ENCODE peak calls at places on chromosomes 4 and X, in ten cellular contexts. E is fibroblast of pulmonary artery, U is psoas muscle, W is GM12865, A is astrocyte of the spinal cord, P is heart right ventricle, G is fibroblast of mammary gland, K is kidney, V is cardiac fibroblast, S is AG04450. R is an unnamed sample.
A peak's percentile ranks its signal among the peaks of the same experiment; 100 is the strongest.

GRCh38 chr4:79852305-79852730 is 220.7 kb downstream of the ANTXR2 start:
- DNase-seq in E (peak; percentile 81), U (peak; percentile 47), W (no peak), A (peak; percentile 78), P (peak; percentile 18), G (peak; percentile 36), K (peak; percentile 57), V (peak; percentile 60), S (peak; percentile 54), R (no peak)

GRCh38 chrX:17689971-17690409 is 47.3 kb upstream of the SCML1 start:
- DNase-seq in E (peak; percentile 72), U (no peak), W (peak; percentile 49), A (peak; percentile 77), P (no peak), G (peak; percentile 73), K (no peak), V (peak; percentile 71), S (peak; percentile 23), R (peak; percentile 60)

GRCh38 chrX:114717921-114718320 is 134.0 kb downstream of the HTR2C start:
- DNase-seq in E (no peak), U (no peak), W (no peak), A (no peak), P (no peak), G (no peak), K (no peak), V (no peak), S (no peak), R (no peak)

GRCh38 chr4:22179124-22179874 is 230.7 kb upstream of the KCNIP4 start:
- DNase-seq in E (peak; percentile 90), U (no peak), W (no peak), A (peak; percentile 93), P (no peak), G (peak; percentile 97), K (no peak), V (peak; percentile 68), S (peak; percentile 20), R (peak; percentile 89)

GRCh38 chr4:105683038-105683437 is 25.5 kb downstream of the INTS12 start:
- DNase-seq in E (no peak), U (no peak), W (no peak), A (no peak), P (no peak), G (no peak), K (no peak), V (no peak), S (no peak), R (no peak)

GRCh38 chrX:19129694-19130093 is 7.4 kb upstream of the ADGRG2 start:
- DNase-seq in E (no peak), U (no peak), W (no peak), A (no peak), P (no peak), G (no peak), K (no peak), V (no peak), S (no peak), R (no peak)

GRCh38 chr4:14254252-14254651 is 626.7 kb upstream of the BOD1L1 start:
- DNase-seq in E (peak; percentile 46), U (peak; percentile 32), W (peak; percentile 18), A (peak; percentile 17), P (peak; percentile 6), G (peak; percentile 53), K (peak; percentile 33), V (peak; percentile 59), S (no peak), R (peak; percentile 4)

GRCh38 chrX:27815209-27815608 is 7.4 kb downstream of the MAGEB10 start:
- DNase-seq in E (peak; percentile 26), U (no peak), W (no peak), A (peak; percentile 50), P (no peak), G (peak; percentile 1), K (no peak), V (peak; percentile 48), S (peak; percentile 4), R (peak; percentile 3)

GRCh38 chr4:156193800-156194199 is 240.1 kb upstream of the CTSO start:
- DNase-seq in E (no peak), U (no peak), W (no peak), A (peak; percentile 19), P (no peak), G (peak; percentile 28), K (no peak), V (peak; percentile 42), S (peak; percentile 51), R (no peak)

GRCh38 chr4:41678086-41678485 is 70.4 kb downstream of the PHOX2B start:
- DNase-seq in E (no peak), U (no peak), W (no peak), A (peak; percentile 59), P (no peak), G (peak; percentile 27), K (no peak), V (no peak), S (no peak), R (peak; percentile 20)

GRCh38 chr4:175953960-175954521 is 111.6 kb upstream of the WDR17 start:
- DNase-seq in E (no peak), U (no peak), W (peak; percentile 51), A (no peak), P (no peak), G (peak; percentile 8), K (no peak), V (no peak), S (no peak), R (no peak)

GRCh38 chr4:104486702-104487101 is 8.0 kb downstream of the CXXC4 start:
- DNase-seq in E (no peak), U (no peak), W (no peak), A (no peak), P (no peak), G (no peak), K (no peak), V (no peak), S (no peak), R (no peak)

GRCh38 chr4:156628858-156629257 is 342.7 kb downstream of the PDGFC start:
- DNase-seq in E (no peak), U (no peak), W (peak; percentile 15), A (no peak), P (no peak), G (no peak), K (no peak), V (no peak), S (no peak), R (no peak)

GRCh38 chrX:138745215-138745614 is 33.7 kb upstream of the FGF13 start:
- DNase-seq in E (peak; percentile 60), U (no peak), W (peak; percentile 44), A (peak; percentile 45), P (no peak), G (peak; percentile 62), K (no peak), V (peak; percentile 62), S (no peak), R (peak; percentile 36)

GRCh38 chr4:17576932-17577659 is at the start of gene LAP3:
- DNase-seq in E (peak; percentile 98), U (peak; percentile 99), W (peak; percentile 99), A (peak; percentile 97), P (peak; percentile 99), G (peak; percentile 96), K (peak; percentile 99), V (peak; percentile 97), S (peak; percentile 92), R (peak; percentile 93)
- TF ChIP-seq CTCF in E (no peak), U (no peak), W (no peak), A (no peak), P (no peak), G (no peak), K (no peak), V (no peak), S (no peak), R (no peak)

DNA sequence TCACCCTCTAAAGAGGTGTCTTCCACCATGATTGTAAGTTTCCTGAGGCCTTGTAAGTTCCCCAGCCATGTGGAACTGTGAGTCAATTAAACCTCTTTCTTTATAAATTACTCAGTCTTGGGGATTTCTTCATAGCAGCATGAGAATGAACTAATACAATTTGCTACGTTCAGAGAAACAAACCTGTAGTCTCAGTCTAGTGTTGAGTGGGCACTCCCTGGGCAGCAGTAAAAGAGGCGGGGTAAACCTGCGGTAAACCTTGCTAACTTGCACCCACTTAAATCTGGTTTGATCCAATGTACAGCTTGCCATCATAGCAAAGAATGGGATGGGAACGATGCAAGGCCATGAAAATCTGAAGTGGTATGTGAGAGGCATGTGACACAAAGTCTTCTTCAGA is 22.4 kb downstream of the GRXCR1 start:
- DNase-seq in E (no peak), U (no peak), W (no peak), A (no peak), P (no peak), G (no peak), K (no peak), V (no peak), S (no peak), R (no peak)
- H3K4me3 ChIP-seq in E (no peak overlapping the region), U (no peak overlapping the region), W (no peak overlapping the region), A (no peak overlapping the region), P (no peak overlapping the region), G (no peak overlapping the region), K (no peak overlapping the region), V (no peak overlapping the region), S (no peak overlapping the region), R (no peak overlapping the region)

GRCh38 chr4:78040431-78040830 is 16.7 kb upstream of the FRAS1 start:
- DNase-seq in E (peak; percentile 64), U (no peak), W (no peak), A (no peak), P (no peak), G (no peak), K (no peak), V (peak; percentile 6), S (no peak), R (no peak)

GRCh38 chr4:78033859-78034258 is 23.3 kb upstream of the FRAS1 start:
- DNase-seq in E (no peak), U (no peak), W (no peak), A (no peak), P (no peak), G (no peak), K (no peak), V (no peak), S (no peak), R (no peak)

GRCh38 chr4:78039678-78040077 is 17.4 kb upstream of the FRAS1 start:
- DNase-seq in E (no peak), U (no peak), W (no peak), A (no peak), P (no peak), G (no peak), K (no peak), V (no peak), S (no peak), R (no peak)

GRCh38 chr4:78032929-78033328 is 24.2 kb upstream of the FRAS1 start:
- DNase-seq in E (no peak), U (no peak), W (no peak), A (no peak), P (no peak), G (no peak), K (no peak), V (no peak), S (no peak), R (no peak)

DNA sequence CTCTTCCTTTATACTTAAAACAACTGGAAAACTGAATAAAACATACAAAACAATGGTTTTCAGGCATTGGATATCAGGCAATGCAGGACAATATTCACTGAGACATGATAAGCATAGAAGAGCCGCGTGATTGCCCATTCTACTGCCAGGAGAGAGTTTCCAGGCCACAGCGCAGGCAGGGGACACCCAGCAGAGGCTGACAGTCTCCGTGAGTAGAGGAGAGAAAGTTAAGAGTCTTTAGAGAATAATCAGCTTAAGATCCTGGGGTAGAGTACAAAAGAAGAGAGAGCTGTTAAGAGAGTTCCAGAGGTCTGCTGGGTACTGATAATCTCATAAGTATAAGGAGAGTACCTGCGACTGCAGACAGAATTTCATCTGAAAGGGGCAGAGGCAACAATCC is 18.4 kb upstream of the FRAS1 start:
- DNase-seq in E (no peak), U (no peak), W (no peak), A (no peak), P (no peak), G (no peak), K (no peak), V (no peak), S (no peak), R (no peak)
- TF ChIP-seq CTCF in E (no peak), U (no peak), W (no peak), A (no peak), P (no peak), G (no peak), K (no peak), V (no peak), S (no peak), R (no peak)

GRCh38 chr4:92445127-92445526 is 141.4 kb downstream of the GRID2 start:
- DNase-seq in E (no peak), U (no peak), W (no peak), A (no peak), P (no peak), G (no peak), K (no peak), V (no peak), S (no peak), R (no peak)
- H3K4me3 ChIP-seq in E (no peak overlapping the region), U (no peak overlapping the region), W (no peak overlapping the region), A (no peak overlapping the region), P (no peak overlapping the region), G (no peak overlapping the region), K (no peak overlapping the region), V (no peak overlapping the region), S (no peak overlapping the region), R (no peak overlapping the region)